ENCODE peak calls at places on chromosome 15, in ten cellular contexts. W is Peyer's patch, O is body of pancreas, S is stomach, Z is endothelial cell of umbilical vein, D is ovary, G is A549, K is adrenal gland, I is IMR-90, Y is uterus. L is an unnamed sample.

GRCh38 chr15:39830166-39830565 is 47.5 kb upstream of the FSIP1 start:
- DNase-seq in G (no peak), S (no peak), D (no peak), O (no peak), W (no peak), I (no peak), Y (no peak), K (no peak), Z (no peak), L (no peak)

GRCh38 chr15:84878504-84878903 is 6.0 kb upstream of the SLC28A1 start:
- DNase-seq in Y (peak; percentile 63), G (peak; percentile 73), W (peak; percentile 87), Z (peak; percentile 55), K (peak; percentile 88), I (peak; percentile 44), O (peak; percentile 78), S (peak; percentile 79), D (peak; percentile 80), L (peak; percentile 79)

GRCh38 chr15:50225057-50225456 is 40.5 kb downstream of the HDC start:
- DNase-seq in O (no peak), G (no peak), I (no peak), D (no peak), W (no peak), S (no peak), K (no peak), Y (no peak), Z (no peak), L (no peak)

GRCh38 chr15:69296606-69297005 is 2.1 kb upstream of the PAQR5 start:
- DNase-seq in W (no peak), K (no peak), O (no peak), Z (no peak), I (no peak), S (no peak), D (no peak), G (no peak), Y (no peak), L (no peak)

GRCh38 chr15:68801572-68802148 is 19.0 kb downstream of the ANP32A start:
- DNase-seq in I (no peak), D (no peak), K (peak; percentile 49), Z (peak; percentile 48), S (no peak), W (no peak), O (no peak), G (no peak), Y (no peak), L (no peak)

GRCh38 chr15:58545307-58546065 is 113.7 kb downstream of the LIPC start:
- DNase-seq in S (peak; percentile 19), O (no peak), I (peak; percentile 17), W (peak; percentile 40), G (no peak), K (peak; percentile 47), Y (no peak), D (no peak), Z (no peak), L (no peak)

GRCh38 chr15:38378162-38378560 is 75.8 kb upstream of the FAM98B start:
- DNase-seq in S (peak; percentile 69), W (peak; percentile 49), K (peak; percentile 71), I (peak; percentile 36), G (no peak), Z (peak; percentile 85), D (peak; percentile 31), O (peak; percentile 64), Y (peak; percentile 20), L (peak; percentile 58)

GRCh38 chr15:89837134-89837829 is 22.6 kb upstream of the ANPEP start:
- DNase-seq in D (no peak), K (no peak), W (no peak), I (peak; percentile 59), Y (no peak), S (no peak), G (no peak), O (peak; percentile 36), Z (no peak), L (no peak)

GRCh38 chr15:39735120-39735717 is 47.4 kb downstream of the FSIP1 start:
- DNase-seq in D (no peak), I (peak; percentile 62), S (no peak), G (no peak), O (no peak), Z (no peak), W (no peak), Y (no peak), K (no peak), L (no peak)

GRCh38 chr15:100642950-100643338 is 40.6 kb downstream of the ASB7 start:
- DNase-seq in I (no peak), D (no peak), W (no peak), Z (no peak), Y (no peak), G (no peak), K (no peak), O (no peak), S (no peak), L (no peak)

GRCh38 chr15:75625542-75626347 is at the start of gene SNUPN:
- DNase-seq in I (peak; percentile 86), G (peak; percentile 98), K (peak; percentile 97), D (peak; percentile 93), W (peak; percentile 97), S (peak; percentile 95), O (peak; percentile 95), Y (peak; percentile 93), Z (peak; percentile 89), L (peak; percentile 97)
- TF ChIP-seq POLR2A in I (peak; percentile 25), G (peak; percentile 90), K (peak; percentile 11), D (peak; percentile 42), W (peak; percentile 28), S (no peak), O (peak; percentile 79), Y (no peak), Z (peak; percentile 86), L (peak; percentile 62)

GRCh38 chr15:26720546-26720945 is 52.3 kb downstream of the GABRB3 start:
- DNase-seq in G (no peak), S (no peak), Y (no peak), W (no peak), Z (no peak), I (no peak), D (no peak), K (no peak), O (no peak), L (no peak)

GRCh38 chr15:26711445-26711844 is 61.4 kb downstream of the GABRB3 start:
- DNase-seq in O (no peak), G (no peak), D (no peak), K (no peak), Z (no peak), S (no peak), Y (no peak), W (no peak), I (no peak), L (no peak)

GRCh38 chr15:26712350-26712749 is 60.5 kb downstream of the GABRB3 start:
- DNase-seq in Y (no peak), O (no peak), Z (no peak), S (no peak), D (no peak), G (no peak), I (no peak), W (no peak), K (no peak), L (no peak)

GRCh38 chr15:26713498-26713897 is 59.4 kb downstream of the GABRB3 start:
- DNase-seq in W (no peak), D (no peak), Y (no peak), S (no peak), O (no peak), K (no peak), G (no peak), I (no peak), Z (no peak), L (no peak)

DNA sequence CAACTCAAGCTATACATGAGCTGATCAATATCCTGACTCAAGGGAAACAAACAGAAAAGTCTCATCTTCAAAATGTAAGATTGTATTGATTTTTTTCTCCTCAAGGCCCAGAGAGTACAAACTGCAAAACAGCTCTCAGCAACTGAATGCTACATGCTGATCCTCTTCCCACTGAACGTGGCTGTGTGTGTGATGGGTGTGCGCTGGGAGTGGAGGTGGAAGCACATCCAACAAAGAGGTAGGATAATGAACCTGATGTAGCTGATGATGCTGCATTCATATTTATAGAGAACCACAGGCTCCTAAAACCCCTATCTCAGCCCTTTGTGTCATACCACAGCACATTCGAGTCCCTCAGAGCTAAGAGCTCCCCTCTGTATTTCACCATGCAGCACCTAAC is 56.8 kb downstream of the GABRB3 start:
- DNase-seq in K (no peak), D (no peak), Z (no peak), W (no peak), Y (no peak), I (no peak), G (no peak), S (no peak), O (no peak), L (no peak)
- H3K9me3 ChIP-seq in K (no peaks in the 10 kb centered on the region), D (no peaks in the 10 kb centered on the region), Z (no peaks in the 10 kb centered on the region), W (no peaks in the 10 kb centered on the region), Y (no peaks in the 10 kb centered on the region), I (peaks cover 40% of the 10 kb centered on the region), G (no peaks in the 10 kb centered on the region), S (no peaks in the 10 kb centered on the region), O (no peaks in the 10 kb centered on the region), L (no peaks in the 10 kb centered on the region)

GRCh38 chr15:63319065-63319464 is 41.7 kb downstream of the APH1B start:
- DNase-seq in D (no peak), S (no peak), W (no peak), Z (no peak), G (no peak), I (peak; percentile 26), Y (no peak), O (no peak), K (no peak), L (no peak)

GRCh38 chr15:63321462-63321861 is 44.1 kb downstream of the APH1B start:
- DNase-seq in Y (no peak), S (no peak), D (no peak), K (no peak), I (no peak), G (no peak), W (no peak), Z (no peak), O (no peak), L (no peak)

GRCh38 chr15:63313866-63314265 is 36.5 kb downstream of the APH1B start:
- DNase-seq in D (no peak), G (no peak), W (no peak), S (no peak), O (no peak), I (no peak), Z (no peak), K (no peak), Y (no peak), L (no peak)

GRCh38 chr15:63322541-63322940 is 45.1 kb downstream of the APH1B start:
- DNase-seq in S (no peak), D (peak; percentile 24), W (no peak), I (peak; percentile 60), K (peak; percentile 64), O (peak; percentile 30), G (no peak), Y (no peak), Z (peak; percentile 39), L (peak; percentile 40)

GRCh38 chr15:63318344-63318743 is 40.9 kb downstream of the APH1B start:
- DNase-seq in K (no peak), D (no peak), W (no peak), G (no peak), S (no peak), O (no peak), Y (no peak), I (no peak), Z (no peak), L (no peak)
- TF ChIP-seq POLR2A in K (no peak), D (no peak), W (no peak), G (no peak), S (no peak), O (no peak), Y (no peak), I (no peak), Z (no peak), L (no peak)

DNA sequence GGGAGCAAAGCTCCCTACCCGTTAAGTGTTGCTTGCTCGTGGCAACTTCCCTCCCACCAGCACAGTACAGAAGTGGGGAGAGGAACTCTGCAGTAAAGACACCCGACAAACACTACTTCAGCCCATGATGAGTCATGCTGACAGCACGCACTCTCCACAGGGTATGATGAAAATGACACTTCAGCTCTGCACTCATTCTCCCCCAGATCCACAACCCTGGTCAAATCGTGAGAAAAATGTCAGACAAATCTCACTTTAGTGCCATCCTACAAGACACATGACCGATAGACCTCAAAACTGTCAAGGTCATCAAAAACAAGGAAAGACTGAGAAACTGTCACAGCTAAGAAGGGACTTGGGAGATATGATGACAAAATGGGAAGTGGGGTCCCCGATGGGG is 278.9 kb downstream of the OCA2 start:
- DNase-seq in G (peak; percentile 22), Z (no peak), K (no peak), S (no peak), D (no peak), O (no peak), W (no peak), Y (no peak), I (peak; percentile 31), L (no peak)
- H3K9me3 ChIP-seq in G (peaks cover 14% of the 10 kb centered on the region), Z (peaks cover 5% of the 10 kb centered on the region), K (no peaks in the 10 kb centered on the region), S (peaks cover 5% of the 10 kb centered on the region), D (no peaks in the 10 kb centered on the region), O (no peaks in the 10 kb centered on the region), W (no peaks in the 10 kb centered on the region), Y (no peaks in the 10 kb centered on the region), I (peaks cover 11% of the 10 kb centered on the region), L (no peaks in the 10 kb centered on the region)